ENCODE peak calls at places on chromosomes 13 and 19, in ten cellular contexts. One of them, this sample, is unnamed.
A peak's percentile ranks its signal among the peaks of the same experiment; 100 is the strongest.

GRCh38 chr19:57747472-57747807 is 825 bp downstream of the ZNF776 start:
- DNase-seq in SK-N-SH: no peak
- DNase-seq in stomach: no peak
- DNase-seq in K562: no peak
- DNase-seq in H1: no peak
- DNase-seq in transverse colon: no peak
- DNase-seq in GM12878: no peak
- DNase-seq in GM23338: no peak
- DNase-seq in HepG2: no peak
- DNase-seq in breast epithelium: no peak
- DNase-seq in this sample: no peak

GRCh38 chr19:45340232-45340898 is at the start of gene KLC3:
- DNase-seq in transverse colon: peak; percentile 61
- DNase-seq in HepG2: no peak
- DNase-seq in stomach: peak; percentile 75
- DNase-seq in K562: peak; percentile 95
- DNase-seq in GM23338: peak; percentile 67
- DNase-seq in breast epithelium: no peak
- DNase-seq in GM12878: no peak
- DNase-seq in H1: no peak
- DNase-seq in SK-N-SH: peak; percentile 70
- DNase-seq in this sample: no peak

GRCh38 chr19:6761053-6761676 is 6.1 kb downstream of the SH2D3A start:
- DNase-seq in transverse colon: no peak
- DNase-seq in breast epithelium: no peak
- DNase-seq in K562: peak; percentile 80
- DNase-seq in GM23338: peak; percentile 68
- DNase-seq in GM12878: no peak
- DNase-seq in SK-N-SH: peak; percentile 77
- DNase-seq in stomach: no peak
- DNase-seq in H1: no peak
- DNase-seq in HepG2: peak; percentile 28
- DNase-seq in this sample: no peak

GRCh38 chr19:5738423-5738822 is 18.0 kb downstream of the CATSPERD start:
- DNase-seq in H1: no peak
- DNase-seq in SK-N-SH: no peak
- DNase-seq in breast epithelium: no peak
- DNase-seq in stomach: no peak
- DNase-seq in K562: no peak
- DNase-seq in HepG2: no peak
- DNase-seq in GM23338: no peak
- DNase-seq in transverse colon: no peak
- DNase-seq in GM12878: no peak
- DNase-seq in this sample: no peak

GRCh38 chr13:111031531-111031961 is 83.6 kb upstream of the ARHGEF7 start:
- DNase-seq in transverse colon: peak; percentile 17
- DNase-seq in GM23338: no peak
- DNase-seq in stomach: no peak
- DNase-seq in K562: no peak
- DNase-seq in HepG2: no peak
- DNase-seq in GM12878: no peak
- DNase-seq in SK-N-SH: no peak
- DNase-seq in breast epithelium: no peak
- DNase-seq in H1: no peak
- DNase-seq in this sample: no peak

GRCh38 chr13:60226507-60226906 is 62.8 kb upstream of the DIAPH3 start:
- DNase-seq in transverse colon: peak; percentile 13
- DNase-seq in SK-N-SH: peak; percentile 57
- DNase-seq in H1: no peak
- DNase-seq in breast epithelium: no peak
- DNase-seq in stomach: no peak
- DNase-seq in GM12878: no peak
- DNase-seq in K562: peak; percentile 8
- DNase-seq in GM23338: peak; percentile 51
- DNase-seq in HepG2: peak; percentile 15
- DNase-seq in this sample: no peak

GRCh38 chr13:105806335-105806920 is 729.0 kb downstream of the EFNB2 start:
- DNase-seq in transverse colon: no peak
- DNase-seq in K562: no peak
- DNase-seq in GM23338: no peak
- DNase-seq in H1: no peak
- DNase-seq in breast epithelium: no peak
- DNase-seq in SK-N-SH: no peak
- DNase-seq in GM12878: no peak
- DNase-seq in HepG2: no peak
- DNase-seq in stomach: no peak
- DNase-seq in this sample: no peak

GRCh38 chr13:19967619-19968018 is 9.1 kb downstream of the ZMYM2 start:
- DNase-seq in stomach: no peak
- DNase-seq in GM23338: no peak
- DNase-seq in K562: no peak
- DNase-seq in H1: no peak
- DNase-seq in SK-N-SH: no peak
- DNase-seq in GM12878: no peak
- DNase-seq in breast epithelium: no peak
- DNase-seq in transverse colon: no peak
- DNase-seq in HepG2: no peak
- DNase-seq in this sample: no peak

GRCh38 chr19:34559045-34559444 is 77.5 kb downstream of the WTIP start:
- DNase-seq in GM12878: no peak
- DNase-seq in HepG2: no peak
- DNase-seq in K562: no peak
- DNase-seq in GM23338: no peak
- DNase-seq in breast epithelium: no peak
- DNase-seq in transverse colon: no peak
- DNase-seq in SK-N-SH: no peak
- DNase-seq in stomach: no peak
- DNase-seq in H1: no peak
- DNase-seq in this sample: no peak

DNA sequence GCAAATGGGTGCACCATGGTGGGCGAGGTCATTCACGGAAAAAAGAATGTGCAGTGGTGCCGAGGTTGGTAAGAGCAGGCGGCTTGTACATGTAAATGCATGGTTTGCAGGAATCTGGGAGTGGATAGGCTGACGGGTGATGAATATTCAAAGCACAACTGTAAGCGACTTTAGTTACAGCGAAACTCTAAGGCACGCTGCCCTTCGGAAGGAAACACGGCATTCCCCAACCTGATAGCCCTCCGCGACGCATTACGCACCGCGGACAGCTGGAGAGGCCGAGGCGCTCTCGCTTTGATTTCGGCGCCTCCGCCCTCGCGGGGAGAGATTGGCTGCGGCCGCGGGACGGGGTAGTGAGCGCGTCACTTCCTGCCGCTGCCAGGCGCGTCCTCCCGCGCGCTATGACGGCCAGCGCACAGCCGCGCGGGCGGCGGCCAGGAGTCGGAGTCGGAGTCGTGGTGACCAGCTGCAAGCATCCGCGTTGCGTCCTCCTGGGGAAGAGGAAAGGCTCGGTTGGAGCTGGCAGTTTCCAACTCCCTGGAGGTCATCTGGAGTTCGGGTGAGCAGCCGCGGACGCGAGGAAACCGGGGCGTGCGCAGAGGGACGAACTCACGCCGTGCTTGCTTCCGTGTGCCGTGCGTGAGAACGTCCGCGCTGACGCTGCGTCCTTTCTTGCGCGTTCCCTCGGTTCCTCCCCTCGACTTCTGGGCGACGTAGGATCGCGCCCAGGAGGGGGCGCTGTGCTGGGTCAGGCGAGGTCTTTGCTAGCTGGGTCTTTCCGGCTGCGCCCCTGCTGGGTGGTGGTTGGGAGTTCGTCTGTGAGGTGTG is at the start of gene NUDT15:
- DNase-seq in GM23338: peak; percentile 97
- DNase-seq in HepG2: peak; percentile 92
- DNase-seq in SK-N-SH: peak; percentile 93
- DNase-seq in transverse colon: peak; percentile 95
- DNase-seq in H1: peak; percentile 93
- DNase-seq in stomach: peak; percentile 93
- DNase-seq in GM12878: peak; percentile 96
- DNase-seq in K562: peak; percentile 86
- DNase-seq in breast epithelium: peak; percentile 83
- DNase-seq in this sample: peak; percentile 96
- H3K4me3 ChIP-seq in GM23338: peak within 1 kb of the TSS; percentile 49
- H3K4me3 ChIP-seq in HepG2: peak within 1 kb of the TSS; percentile 70
- H3K4me3 ChIP-seq in SK-N-SH: peak within 1 kb of the TSS; percentile 86
- H3K4me3 ChIP-seq in transverse colon: peak within 1 kb of the TSS; percentile 44
- H3K4me3 ChIP-seq in H1: peak within 1 kb of the TSS; percentile 62
- H3K4me3 ChIP-seq in stomach: peak within 1 kb of the TSS; percentile 62
- H3K4me3 ChIP-seq in GM12878: peak within 1 kb of the TSS; percentile 85
- H3K4me3 ChIP-seq in K562: peak within 1 kb of the TSS; percentile 52
- H3K4me3 ChIP-seq in breast epithelium: peak within 1 kb of the TSS; percentile 85
- H3K4me3 ChIP-seq in this sample: peak within 1 kb of the TSS; percentile 62

GRCh38 chr19:48745208-48745995 is 1.3 kb downstream of the IZUMO1 start:
- DNase-seq in GM12878: no peak
- DNase-seq in H1: no peak
- DNase-seq in stomach: peak; percentile 63
- DNase-seq in GM23338: peak; percentile 94
- DNase-seq in breast epithelium: no peak
- DNase-seq in K562: peak; percentile 63
- DNase-seq in HepG2: peak; percentile 51
- DNase-seq in transverse colon: peak; percentile 47
- DNase-seq in SK-N-SH: peak; percentile 78
- DNase-seq in this sample: peak; percentile 75
- TF ChIP-seq POLR2AphosphoS5 in GM12878: no peak
- TF ChIP-seq POLR2AphosphoS5 in H1: no peak
- TF ChIP-seq POLR2AphosphoS5 in stomach: no peak
- TF ChIP-seq POLR2AphosphoS5 in GM23338: no peak
- TF ChIP-seq POLR2AphosphoS5 in breast epithelium: peak; percentile 40
- TF ChIP-seq POLR2AphosphoS5 in K562: no peak
- TF ChIP-seq POLR2AphosphoS5 in HepG2: no peak
- TF ChIP-seq POLR2AphosphoS5 in transverse colon: no peak
- TF ChIP-seq POLR2AphosphoS5 in SK-N-SH: no peak
- TF ChIP-seq POLR2AphosphoS5 in this sample: no peak

GRCh38 chr19:10816691-10817090 is 19.3 kb downstream of the TMED1 start:
- DNase-seq in stomach: no peak
- DNase-seq in GM12878: no peak
- DNase-seq in HepG2: no peak
- DNase-seq in breast epithelium: no peak
- DNase-seq in SK-N-SH: peak; percentile 58
- DNase-seq in K562: no peak
- DNase-seq in transverse colon: no peak
- DNase-seq in GM23338: no peak
- DNase-seq in H1: no peak
- DNase-seq in this sample: no peak

GRCh38 chr19:10818306-10819123 is 17.5 kb downstream of the TMED1 start:
- DNase-seq in transverse colon: no peak
- DNase-seq in K562: no peak
- DNase-seq in GM12878: no peak
- DNase-seq in GM23338: no peak
- DNase-seq in breast epithelium: no peak
- DNase-seq in HepG2: no peak
- DNase-seq in SK-N-SH: peak; percentile 54
- DNase-seq in stomach: no peak
- DNase-seq in H1: no peak
- DNase-seq in this sample: no peak

GRCh38 chr19:10819124-10820060 is 16.6 kb downstream of the TMED1 start:
- DNase-seq in SK-N-SH: no peak
- DNase-seq in H1: no peak
- DNase-seq in GM12878: no peak
- DNase-seq in transverse colon: no peak
- DNase-seq in HepG2: no peak
- DNase-seq in breast epithelium: no peak
- DNase-seq in K562: no peak
- DNase-seq in stomach: peak; percentile 50
- DNase-seq in GM23338: no peak
- DNase-seq in this sample: no peak

GRCh38 chr19:10815969-10816635 is 19.9 kb downstream of the TMED1 start:
- DNase-seq in GM12878: no peak
- DNase-seq in transverse colon: no peak
- DNase-seq in GM23338: peak; percentile 13
- DNase-seq in HepG2: no peak
- DNase-seq in breast epithelium: no peak
- DNase-seq in SK-N-SH: no peak
- DNase-seq in H1: no peak
- DNase-seq in stomach: no peak
- DNase-seq in K562: no peak
- DNase-seq in this sample: no peak

DNA sequence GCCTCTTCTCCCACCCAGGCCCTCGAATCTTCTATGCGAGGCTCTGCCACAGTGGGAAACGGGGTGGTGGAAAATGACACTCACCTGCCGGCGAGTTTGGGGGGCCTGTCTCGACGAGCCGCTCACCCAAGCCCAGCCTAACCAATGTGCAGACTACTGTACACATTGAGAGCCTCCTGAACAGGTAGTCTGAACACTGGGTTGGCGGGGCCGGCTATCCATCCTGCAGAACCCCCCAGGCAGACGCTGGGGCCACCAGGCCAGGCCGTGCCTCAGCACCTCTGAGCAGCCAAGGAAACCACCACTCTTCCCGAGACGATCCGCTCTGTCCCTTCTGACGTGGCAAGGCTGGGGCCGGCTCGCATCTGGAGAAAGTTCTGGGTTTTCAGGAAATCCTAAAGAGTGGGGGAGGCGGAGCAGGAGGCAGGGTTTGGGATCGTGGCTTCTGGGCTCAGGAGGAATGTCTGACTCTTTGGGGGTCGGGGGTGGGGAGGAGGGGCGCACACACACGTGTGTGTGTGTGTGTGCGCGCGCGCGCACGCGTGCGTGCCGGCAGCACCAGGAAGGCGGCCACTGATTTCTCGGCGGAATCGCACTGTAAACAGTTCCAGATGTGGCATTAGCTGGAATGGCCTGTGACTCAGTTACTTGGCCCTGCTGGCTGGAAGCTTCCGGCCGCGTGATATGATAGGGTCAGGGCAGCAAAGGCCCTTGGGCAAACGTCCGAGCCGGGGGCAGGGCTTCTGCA is 18.5 kb downstream of the TMED1 start:
- DNase-seq in H1: no peak
- DNase-seq in K562: no peak
- DNase-seq in breast epithelium: peak; percentile 43
- DNase-seq in SK-N-SH: peak; percentile 88
- DNase-seq in HepG2: no peak
- DNase-seq in transverse colon: peak; percentile 51
- DNase-seq in GM23338: peak; percentile 24
- DNase-seq in stomach: peak; percentile 33
- DNase-seq in GM12878: no peak
- DNase-seq in this sample: peak; percentile 90
- H3K4me3 ChIP-seq in H1: no peak overlapping the region
- H3K4me3 ChIP-seq in K562: no peak overlapping the region
- H3K4me3 ChIP-seq in breast epithelium: peak overlapping the region; percentile 68
- H3K4me3 ChIP-seq in SK-N-SH: peak overlapping the region; percentile 33
- H3K4me3 ChIP-seq in HepG2: no peak overlapping the region
- H3K4me3 ChIP-seq in transverse colon: peak overlapping the region; percentile 17
- H3K4me3 ChIP-seq in GM23338: no peak overlapping the region
- H3K4me3 ChIP-seq in stomach: peak overlapping the region; percentile 35
- H3K4me3 ChIP-seq in GM12878: no peak overlapping the region
- H3K4me3 ChIP-seq in this sample: peak overlapping the region; percentile 40

DNA sequence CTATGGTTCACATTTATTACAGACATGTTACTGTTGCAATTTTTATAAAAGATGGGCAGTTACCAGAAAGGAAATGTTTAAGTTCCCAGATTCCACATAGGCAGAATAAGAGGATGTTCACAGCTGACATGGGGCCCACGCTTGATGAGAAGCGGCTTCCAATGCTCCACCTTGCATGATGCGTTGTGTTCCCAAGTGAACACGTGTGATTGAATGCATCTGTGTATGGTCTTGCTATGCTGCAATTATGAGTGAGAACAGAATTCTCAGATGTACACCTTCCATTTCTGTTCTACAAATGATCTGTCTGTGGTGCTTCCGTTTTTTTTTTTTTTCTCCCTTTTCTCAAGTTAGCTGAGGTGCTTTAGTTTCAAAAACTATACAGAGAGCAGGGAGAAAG is 15.5 kb downstream of the UPF3A start:
- DNase-seq in GM23338: no peak
- DNase-seq in H1: no peak
- DNase-seq in SK-N-SH: no peak
- DNase-seq in K562: no peak
- DNase-seq in breast epithelium: no peak
- DNase-seq in GM12878: no peak
- DNase-seq in stomach: no peak
- DNase-seq in HepG2: no peak
- DNase-seq in transverse colon: no peak
- DNase-seq in this sample: no peak
- TF ChIP-seq POLR2AphosphoS5 in GM23338: no peak
- TF ChIP-seq POLR2AphosphoS5 in H1: no peak
- TF ChIP-seq POLR2AphosphoS5 in SK-N-SH: no peak
- TF ChIP-seq POLR2AphosphoS5 in K562: no peak
- TF ChIP-seq POLR2AphosphoS5 in breast epithelium: no peak
- TF ChIP-seq POLR2AphosphoS5 in GM12878: no peak
- TF ChIP-seq POLR2AphosphoS5 in stomach: no peak
- TF ChIP-seq POLR2AphosphoS5 in HepG2: no peak
- TF ChIP-seq POLR2AphosphoS5 in transverse colon: no peak
- TF ChIP-seq POLR2AphosphoS5 in this sample: no peak

This sample was measured in sigmoid colon.